ENCODE peak calls at places on chromosome 16, in five cellular contexts. L, J, E, M and C are unnamed samples.

GRCh38 chr16:57590654-57591085 is 37.8 kb upstream of the ADGRG1 start:
- DNase-seq in J (peak; percentile 71), L (no peak), E (peak; percentile 80), M (peak; percentile 91), C (no peak)

GRCh38 chr16:61409604-61410003 is 626.6 kb downstream of the CDH8 start:
- DNase-seq in L (no peak), M (no peak), J (no peak), E (no peak), C (no peak)

GRCh38 chr16:67388591-67388990 is 4.7 kb downstream of the TPPP3 start:
- DNase-seq in E (no peak), L (no peak), J (no peak), M (no peak), C (no peak)

GRCh38 chr16:30942421-30942796 is 6.5 kb upstream of the ORAI3 start:
- DNase-seq in E (no peak), L (no peak), J (no peak), M (no peak), C (no peak)

GRCh38 chr16:81633147-81633619 is 145.9 kb upstream of the PLCG2 start:
- DNase-seq in E (no peak), J (peak; percentile 45), M (no peak), L (peak; percentile 59), C (peak; percentile 76)

GRCh38 chr16:81385031-81385756 is 59.4 kb upstream of the CMIP start:
- DNase-seq in J (no peak), M (no peak), E (no peak), L (no peak), C (no peak)

GRCh38 chr16:57394444-57394843 is 10.1 kb upstream of the CCL17 start:
- DNase-seq in M (no peak), J (peak; percentile 65), L (no peak), E (no peak), C (no peak)

GRCh38 chr16:57846078-57846697 is 43.9 kb upstream of the KIFC3 start:
- DNase-seq in M (no peak), E (no peak), J (peak; percentile 91), L (peak; percentile 59), C (peak; percentile 90)

GRCh38 chr16:68985855-68986254 is 119.6 kb upstream of the HAS3 start:
- DNase-seq in L (no peak), M (peak; percentile 47), E (peak; percentile 94), J (no peak), C (no peak)

GRCh38 chr16:15874745-15875314 is 13.6 kb downstream of the CEP20 start:
- DNase-seq in M (peak; percentile 76), E (peak; percentile 80), J (peak; percentile 72), L (peak; percentile 59), C (peak; percentile 57)

GRCh38 chr16:10501016-10501607 is 79.3 kb downstream of the EMP2 start:
- DNase-seq in M (no peak), J (no peak), L (no peak), E (no peak), C (no peak)

GRCh38 chr16:48542966-48543365 is 67.0 kb downstream of the N4BP1 start:
- DNase-seq in M (no peak), E (no peak), J (no peak), L (no peak), C (no peak)

GRCh38 chr16:11309895-11310633 is 28.9 kb upstream of the PRM1 start:
- DNase-seq in J (no peak), E (no peak), M (peak; percentile 48), L (no peak), C (no peak)

GRCh38 chr16:48235058-48235555 is 9.0 kb upstream of the LONP2 start:
- DNase-seq in M (no peak), E (no peak), L (no peak), J (peak; percentile 5), C (no peak)

GRCh38 chr16:62225675-62226074 is 189.4 kb upstream of the CDH8 start:
- DNase-seq in J (peak; percentile 47), E (no peak), L (peak; percentile 92), M (peak; percentile 88), C (peak; percentile 91)

GRCh38 chr16:54148974-54149373 is 137.6 kb downstream of the IRX3 start:
- DNase-seq in L (no peak), M (no peak), J (no peak), E (no peak), C (no peak)

GRCh38 chr16:31072540-31073072 is 1.4 kb downstream of the ZNF668 start:
- DNase-seq in L (no peak), E (peak; percentile 69), J (peak; percentile 55), M (peak; percentile 75), C (no peak)

GRCh38 chr16:23952128-23953041 is 116.6 kb downstream of the PRKCB start:
- DNase-seq in L (no peak), E (peak; percentile 21), M (no peak), J (peak; percentile 17), C (no peak)

GRCh38 chr16:54936979-54937672 is 6.5 kb downstream of the IRX5 start:
- DNase-seq in E (no peak), J (no peak), L (peak; percentile 90), M (peak; percentile 25), C (peak; percentile 79)

GRCh38 chr16:78742501-78743283 is 643.2 kb downstream of the WWOX start:
- DNase-seq in M (peak; percentile 96), J (peak; percentile 44), L (no peak), E (peak; percentile 27), C (no peak)

GRCh38 chr16:82138478-82139285 is 31.3 kb downstream of the MPHOSPH6 start:
- DNase-seq in M (no peak), L (no peak), E (no peak), J (peak; percentile 38), C (no peak)

GRCh38 chr16:85808926-85809325 is 9.4 kb downstream of the COX4I1 start:
- DNase-seq in J (no peak), L (no peak), E (no peak), M (no peak), C (no peak)

GRCh38 chr16:64870859-64871258 is 251.0 kb downstream of the CDH11 start:
- DNase-seq in M (no peak), L (no peak), E (no peak), J (no peak), C (no peak)

GRCh38 chr16:69240336-69240735 is 53.4 kb downstream of the SNTB2 start:
- DNase-seq in M (peak; percentile 39), L (no peak), J (no peak), E (peak; percentile 73), C (no peak)

GRCh38 chr16:86768231-86768791 is 190.0 kb downstream of the FOXL1 start:
- DNase-seq in E (no peak), J (no peak), M (no peak), L (no peak), C (no peak)

GRCh38 chr16:76639685-76640289 is 362.6 kb downstream of the CNTNAP4 start:
- DNase-seq in E (peak; percentile 1), L (peak; percentile 54), J (peak; percentile 44), M (peak; percentile 90), C (peak; percentile 71)

GRCh38 chr16:57115504-57116182 is 23.3 kb downstream of the CPNE2 start:
- DNase-seq in L (no peak), J (no peak), M (no peak), E (peak; percentile 28), C (no peak)

GRCh38 chr16:19235478-19235877 is 50.1 kb upstream of the CLEC19A start:
- DNase-seq in J (no peak), M (no peak), E (no peak), L (no peak), C (no peak)

GRCh38 chr16:10509534-10510025 is 70.8 kb downstream of the EMP2 start:
- DNase-seq in L (peak; percentile 63), E (peak; percentile 79), J (peak; percentile 93), M (peak; percentile 77), C (peak; percentile 76)

DNA sequence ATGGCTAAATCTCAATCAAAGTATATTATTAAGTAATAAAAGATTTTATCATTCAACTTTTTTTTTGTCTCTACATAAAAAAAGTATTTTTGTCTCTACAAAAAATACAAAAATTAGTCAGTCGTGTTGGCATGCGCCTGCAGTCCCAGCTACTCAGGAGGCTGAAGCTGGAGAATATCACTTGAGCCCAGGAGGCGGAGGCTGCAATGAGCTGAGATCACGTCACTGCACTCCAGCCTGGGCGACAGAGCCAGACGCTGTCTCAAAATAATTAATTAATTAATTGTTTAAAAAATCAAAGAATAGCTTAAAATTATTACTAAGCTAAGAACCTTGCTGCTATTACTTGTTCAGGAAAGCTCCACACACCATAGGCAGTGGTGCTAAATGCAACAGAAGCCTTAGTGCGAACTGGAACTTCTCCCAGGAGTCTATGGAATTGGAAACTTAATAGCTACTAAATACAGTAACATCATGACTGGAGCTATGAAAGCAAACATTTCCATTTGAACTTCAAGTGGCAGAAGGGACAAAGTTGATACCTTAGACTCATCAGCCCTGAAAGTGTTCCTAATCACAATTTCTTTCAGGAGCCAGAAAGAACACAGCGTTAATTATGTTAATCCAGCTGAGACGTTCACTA is 22.6 kb downstream of the ADCY9 start:
- DNase-seq in L (no peak), J (no peak), E (peak; percentile 39), M (peak; percentile 35), C (no peak)
- H3K9ac ChIP-seq in L (no peak overlapping the region), J (no peak overlapping the region), E (no peak overlapping the region), M (peak overlapping the region; percentile 82), C (no peak overlapping the region)

DNA sequence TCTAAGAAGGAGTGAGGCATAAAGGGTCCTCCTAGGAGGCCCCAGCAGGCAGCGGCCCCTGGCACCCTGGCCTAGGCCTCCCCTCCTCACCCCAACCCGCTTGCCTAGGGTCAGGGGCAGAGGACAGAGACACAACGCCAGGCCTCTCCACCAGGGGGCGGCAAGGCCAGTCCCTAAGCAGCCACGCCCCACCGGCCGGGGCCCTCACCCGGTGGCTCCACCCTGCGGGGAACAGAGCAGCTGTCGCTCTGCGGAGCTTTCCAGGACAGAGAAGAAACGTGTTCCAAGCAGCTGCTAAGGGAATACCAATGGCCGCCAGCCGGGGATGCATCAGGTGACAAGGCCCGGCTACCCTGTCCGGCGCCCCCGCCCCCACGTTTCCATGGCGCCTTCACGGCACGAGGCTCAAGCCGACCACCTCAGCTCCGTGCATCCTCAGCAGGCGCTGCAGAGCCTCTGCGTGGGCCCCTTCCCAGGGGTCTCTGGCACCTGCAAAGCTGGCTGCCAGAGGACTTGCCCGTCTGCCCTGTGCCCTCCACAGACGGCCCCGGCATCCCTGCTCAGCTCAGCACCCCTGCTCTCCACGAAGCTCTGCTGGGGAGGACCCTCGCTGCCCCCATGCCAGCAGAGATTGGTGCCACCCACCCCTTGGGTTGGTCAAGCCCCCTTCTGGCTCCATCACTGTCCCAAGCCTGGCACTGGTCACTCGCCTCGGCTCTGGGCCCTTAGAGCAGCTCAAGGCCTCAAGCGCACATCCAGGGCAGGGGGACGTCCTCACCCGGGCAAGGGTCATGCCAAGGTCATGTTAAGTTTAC is 5.6 kb downstream of the ZNF598 start:
- DNase-seq in E (peak; percentile 81), J (peak; percentile 91), L (peak; percentile 99), M (peak; percentile 92), C (peak; percentile 97)
- H3K4me1 ChIP-seq in E (peaks cover 21% of the 10 kb centered on the region), J (peaks cover 20% of the 10 kb centered on the region), L (peaks cover 19% of the 10 kb centered on the region), M (peaks cover 51% of the 10 kb centered on the region), C (peaks cover 2% of the 10 kb centered on the region)

GRCh38 chr16:987846-988245 is 6.3 kb downstream of the SOX8 start:
- DNase-seq in L (no peak), J (no peak), M (no peak), E (no peak), C (no peak)
- H3K14ac ChIP-seq in L (no peak overlapping the region), J (no peak overlapping the region), M (no peak overlapping the region), E (no peak overlapping the region), C (peak overlapping the region; percentile 4)

GRCh38 chr16:74745109-74745615 is 29.5 kb downstream of the FA2H start:
- DNase-seq in M (no peak), J (no peak), E (no peak), L (no peak), C (no peak)

GRCh38 chr16:74744566-74744965 is 30.1 kb downstream of the FA2H start:
- DNase-seq in J (no peak), M (no peak), E (no peak), L (no peak), C (no peak)

GRCh38 chr16:74743668-74744299 is 30.8 kb downstream of the FA2H start:
- DNase-seq in L (no peak), E (peak; percentile 79), J (peak; percentile 60), M (peak; percentile 64), C (no peak)

GRCh38 chr16:74742051-74742481 is 32.6 kb downstream of the FA2H start:
- DNase-seq in L (no peak), M (peak; percentile 18), E (peak; percentile 43), J (no peak), C (no peak)

GRCh38 chr16:74743045-74743667 is 31.5 kb downstream of the FA2H start:
- DNase-seq in J (no peak), L (no peak), M (no peak), E (no peak), C (no peak)
- H3K9ac ChIP-seq in J (no peak overlapping the region), L (no peak overlapping the region), M (no peak overlapping the region), E (no peak overlapping the region), C (no peak overlapping the region)